ENCODE peak calls at places on chromosomes 4 and X, in four cellular contexts. M, D, R and V are unnamed samples.

GRCh38 chr4:168882650-168883233 is 127.3 kb downstream of the CBR4 start:
- DNase-seq in D (no peak), M (no peak), R (peak; percentile 59), V (no peak)

GRCh38 chr4:100288167-100288566 is 97.9 kb upstream of the DDIT4L start:
- DNase-seq in D (no peak), R (peak; percentile 37), M (no peak), V (no peak)

GRCh38 chrX:41720125-41720780 is 3.7 kb upstream of the GPR82 start:
- DNase-seq in M (peak; percentile 17), R (no peak), D (no peak), V (no peak)

GRCh38 chr4:7554885-7555284 is 120.2 kb upstream of the PSAPL1 start:
- DNase-seq in D (no peak), M (no peak), R (no peak), V (no peak)

GRCh38 chr4:87557348-87557747 is 28.2 kb upstream of the SPARCL1 start:
- DNase-seq in M (no peak), D (no peak), R (no peak), V (no peak)

GRCh38 chr4:6752486-6752829 is 30.1 kb upstream of the KIAA0232 start:
- DNase-seq in R (no peak), M (no peak), D (no peak), V (no peak)

GRCh38 chr4:135194477-135194876 is 992.9 kb upstream of the PABPC4L start:
- DNase-seq in D (no peak), R (no peak), M (no peak), V (no peak)

GRCh38 chrX:141183000-141183399 is 6.1 kb upstream of the LDOC1 start:
- DNase-seq in R (no peak), D (no peak), M (no peak), V (no peak)

GRCh38 chrX:113305496-113305895 is 464.9 kb upstream of the AMOT start:
- DNase-seq in M (no peak), D (peak; percentile 59), R (peak; percentile 84), V (no peak)

GRCh38 chrX:155747520-155747919 is 133.6 kb upstream of the VAMP7 start:
- DNase-seq in R (no peak), M (no peak), D (no peak), V (peak; percentile 22)

GRCh38 chrX:107355533-107355932 is 93.9 kb upstream of the FRMPD3 start:
- DNase-seq in D (no peak), R (no peak), M (no peak), V (no peak)

GRCh38 chrX:13473666-13474516 is 95.5 kb upstream of the EGFL6 start:
- DNase-seq in D (peak; percentile 26), R (no peak), M (no peak), V (no peak)

GRCh38 chr4:1994935-1995334 is 13.8 kb downstream of the NELFA start:
- DNase-seq in M (no peak), D (no peak), R (no peak), V (no peak)

GRCh38 chr4:17186916-17187315 is 288.5 kb upstream of the LDB2 start:
- DNase-seq in D (no peak), R (no peak), M (no peak), V (no peak)

GRCh38 chrX:17617794-17618193 is 119.5 kb upstream of the SCML1 start:
- DNase-seq in D (no peak), R (no peak), M (no peak), V (no peak)

GRCh38 chr4:138911903-138912713 is 103.5 kb upstream of the NOCT start:
- DNase-seq in M (no peak), R (no peak), D (no peak), V (peak; percentile 97)